ENCODE peak calls at places on chromosomes 13 and 19, in eight cellular contexts. T is cardiac fibroblast; N is fibroblast of lung; F is skeletal muscle cell; A is BE2C; X is OCI-LY7; C is CD8-positive, alpha-beta memory T cell; D is SK-N-SH. O is an unnamed sample.

GRCh38 chr19:29378543-29379105 is 147.2 kb upstream of the VSTM2B start:
- DNase-seq in F (no peak), T (no peak), A (no peak), N (no peak), X (no peak), D (no peak), C (no peak), O (peak; percentile 24)

GRCh38 chr19:49533551-49534488 is 6.0 kb downstream of the RCN3 start:
- DNase-seq in D (peak; percentile 93), X (peak; percentile 82), N (peak; percentile 54), F (peak; percentile 19), T (peak; percentile 61), A (peak; percentile 88), C (peak; percentile 84), O (peak; percentile 94)

GRCh38 chr13:90632184-90632583 is 715.3 kb upstream of the MIR17HG start:
- DNase-seq in D (no peak), C (no peak), T (no peak), N (no peak), A (no peak), F (no peak), X (no peak), O (no peak)

GRCh38 chr13:22945321-22946226 is 235.2 kb upstream of the SGCG start:
- DNase-seq in F (no peak), A (no peak), X (no peak), D (no peak), C (no peak), N (no peak), T (no peak), O (peak; percentile 2)

GRCh38 chr13:76216729-76217128 is 580.6 kb downstream of the LMO7 start:
- DNase-seq in T (no peak), F (peak; percentile 58), N (peak; percentile 21), A (no peak), C (no peak), X (no peak), D (no peak), O (no peak)

GRCh38 chr13:24863748-24864540 is 100.0 kb downstream of the RNF17 start:
- DNase-seq in T (no peak), X (no peak), N (no peak), D (no peak), C (no peak), F (no peak), A (no peak), O (peak; percentile 49)

GRCh38 chr13:27309401-27309958 is 38.9 kb downstream of the RASL11A start:
- DNase-seq in T (no peak), N (no peak), F (no peak), A (no peak), X (no peak), C (no peak), D (no peak), O (no peak)

GRCh38 chr13:55999709-56000108 is 1141.0 kb upstream of the PRR20A start:
- DNase-seq in X (no peak), C (no peak), N (no peak), T (no peak), A (peak; percentile 54), F (no peak), D (no peak), O (peak; percentile 71)

GRCh38 chr13:33351324-33351723 is 65.8 kb upstream of the STARD13 start:
- DNase-seq in D (no peak), C (no peak), A (no peak), T (peak; percentile 76), X (no peak), F (no peak), N (peak; percentile 63), O (no peak)

GRCh38 chr13:102484329-102484728 is 82.5 kb upstream of the FGF14 start:
- DNase-seq in D (no peak), F (peak; percentile 17), N (peak; percentile 2), X (no peak), A (peak; percentile 30), C (no peak), T (peak; percentile 3), O (no peak)

GRCh38 chr19:53903055-53903680 is 5.9 kb upstream of the CACNG7 start:
- DNase-seq in N (peak; percentile 27), D (no peak), X (peak; percentile 59), A (no peak), T (peak; percentile 48), F (no peak), C (peak; percentile 26), O (peak; percentile 90)

GRCh38 chr19:10290439-10290875 is 705 bp downstream of the ICAM5 start:
- DNase-seq in F (no peak), A (no peak), X (no peak), N (no peak), D (no peak), T (no peak), C (no peak), O (peak; percentile 75)
- H3K4me3 ChIP-seq in F (peak overlapping the region; percentile 60), A (no peak overlapping the region), X (peak overlapping the region; percentile 68), N (peak overlapping the region; percentile 57), D (peak overlapping the region; percentile 37), T (peak overlapping the region; percentile 47), C (peak overlapping the region; percentile 62), O (no peak overlapping the region)

GRCh38 chr19:17376935-17377600 is at the start of gene PLVAP:
- DNase-seq in A (no peak), C (no peak), X (no peak), T (no peak), D (no peak), F (no peak), N (no peak), O (no peak)
- H3K4me3 ChIP-seq in A (no peak within 1 kb of the TSS), C (no peak within 1 kb of the TSS), X (no peak within 1 kb of the TSS), T (no peak within 1 kb of the TSS), D (no peak within 1 kb of the TSS), F (no peak within 1 kb of the TSS), N (no peak within 1 kb of the TSS), O (no peak within 1 kb of the TSS)

GRCh38 chr13:99894105-99894504 is 77.5 kb downstream of the ZIC5 start:
- DNase-seq in T (no peak), F (no peak), D (peak; percentile 22), C (no peak), N (no peak), X (no peak), A (no peak), O (no peak)

GRCh38 chr13:99895428-99895998 is 76.1 kb downstream of the ZIC5 start:
- DNase-seq in T (no peak), F (no peak), D (peak; percentile 61), X (no peak), A (no peak), N (no peak), C (no peak), O (peak; percentile 59)

GRCh38 chr13:99894835-99895427 is 76.6 kb downstream of the ZIC5 start:
- DNase-seq in A (no peak), X (no peak), F (no peak), C (no peak), D (peak; percentile 43), T (peak; percentile 4), N (no peak), O (peak; percentile 70)

GRCh38 chr13:99896712-99897440 is 74.7 kb downstream of the ZIC5 start:
- DNase-seq in X (no peak), F (no peak), A (no peak), C (no peak), D (no peak), N (no peak), T (no peak), O (peak; percentile 43)

DNA sequence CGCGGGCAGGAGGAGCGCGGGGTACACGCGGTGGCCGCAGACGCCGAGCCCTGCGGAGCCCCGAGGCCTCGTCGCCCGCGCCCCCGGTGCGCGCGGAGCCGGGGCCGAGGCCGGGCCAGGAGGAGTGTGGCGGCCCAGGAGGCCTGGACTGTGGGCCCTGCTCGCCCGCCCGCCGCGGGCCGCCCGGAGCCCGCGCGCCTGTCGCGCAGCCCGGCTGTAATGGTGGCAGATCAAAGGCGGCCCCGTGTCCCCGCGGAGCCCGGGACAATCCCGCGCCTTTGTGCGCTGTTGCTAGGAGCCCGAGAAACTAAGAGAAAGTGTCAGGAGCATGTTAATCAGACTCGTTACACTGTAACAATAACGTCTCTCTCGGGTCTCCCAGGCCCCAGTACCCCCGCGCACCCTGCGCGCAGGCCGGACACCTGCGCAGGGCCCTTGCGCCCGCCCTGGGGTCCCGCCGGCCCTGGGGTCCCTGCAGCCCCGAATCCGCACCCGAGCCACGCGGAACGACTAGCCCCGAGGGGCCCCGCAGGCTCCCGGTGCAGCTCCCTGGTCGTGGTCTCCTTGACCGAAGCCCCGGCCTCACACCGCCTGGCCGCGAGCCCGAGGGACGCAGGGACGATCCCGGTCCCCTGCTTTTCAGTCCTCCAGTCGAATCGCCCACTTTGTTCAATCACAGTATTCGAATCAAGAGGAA is 75.4 kb downstream of the ZIC5 start:
- DNase-seq in C (no peak), X (no peak), A (no peak), T (no peak), F (no peak), D (peak; percentile 58), N (no peak), O (peak; percentile 78)
- H3K4me3 ChIP-seq in C (no peak overlapping the region), X (no peak overlapping the region), A (no peak overlapping the region), T (no peak overlapping the region), F (no peak overlapping the region), D (no peak overlapping the region), N (no peak overlapping the region), O (no peak overlapping the region)

GRCh38 chr13:44894001-44894770 is 95.1 kb downstream of the NUFIP1 start:
- DNase-seq in F (no peak), D (peak; percentile 33), C (no peak), T (no peak), N (no peak), A (peak; percentile 27), X (no peak), O (no peak)
- H3K4me3 ChIP-seq in F (no peak overlapping the region), D (no peak overlapping the region), C (no peak overlapping the region), T (no peak overlapping the region), N (no peak overlapping the region), A (no peak overlapping the region), X (no peak overlapping the region), O (no peak overlapping the region)

DNA sequence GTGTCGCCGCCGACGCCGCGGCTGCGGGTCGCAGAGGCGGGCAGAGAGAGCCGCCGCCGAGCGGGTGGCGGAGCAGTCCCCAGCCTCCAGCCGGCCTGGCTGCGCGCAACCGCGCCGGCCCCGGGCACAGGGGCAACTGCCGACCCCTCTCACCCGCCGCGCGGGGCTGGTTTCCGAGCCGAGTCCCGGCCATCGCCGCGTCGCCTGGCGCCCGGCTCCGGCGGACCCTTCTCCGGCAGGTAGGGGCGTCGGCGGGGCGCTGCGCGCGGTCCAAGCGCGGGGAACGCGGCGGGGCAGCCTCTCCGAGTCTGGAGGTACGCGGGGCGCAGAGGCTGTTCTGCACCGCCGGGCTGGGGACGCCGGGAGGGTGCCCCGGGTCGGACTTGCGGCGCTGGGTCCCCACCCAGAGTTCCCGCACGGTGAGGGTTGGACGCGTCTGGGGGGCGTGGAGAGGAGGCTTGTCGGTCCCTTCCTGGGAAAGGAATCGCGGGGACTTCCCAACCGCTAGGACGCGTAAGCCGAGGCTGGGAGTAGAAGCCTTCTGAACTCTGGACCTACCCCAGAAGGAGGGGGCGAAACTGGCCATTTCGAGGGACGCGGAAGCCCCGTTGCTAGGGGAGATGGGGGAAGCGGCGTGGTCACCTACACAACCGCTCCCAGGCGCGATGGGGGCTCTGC is 133.6 kb upstream of the MYO16 start:
- DNase-seq in T (no peak), C (no peak), X (no peak), D (peak; percentile 57), N (peak; percentile 18), F (no peak), A (no peak), O (peak; percentile 79)
- H3K4me3 ChIP-seq in T (peak overlapping the region; percentile 31), C (peak overlapping the region; percentile 41), X (no peak overlapping the region), D (no peak overlapping the region), N (peak overlapping the region; percentile 14), F (peak overlapping the region; percentile 33), A (no peak overlapping the region), O (peak overlapping the region; percentile 69)

GRCh38 chr13:59651479-59651878 is 512.2 kb downstream of the DIAPH3 start:
- DNase-seq in C (no peak), D (no peak), F (no peak), A (no peak), N (no peak), T (no peak), X (no peak), O (no peak)
- H3K4me3 ChIP-seq in C (no peak overlapping the region), D (no peak overlapping the region), F (no peak overlapping the region), A (no peak overlapping the region), N (no peak overlapping the region), T (no peak overlapping the region), X (no peak overlapping the region), O (no peak overlapping the region)

O was measured in endodermal cell.